ENCODE peak calls at places on chromosomes 12 and 14, in ten cellular contexts. J, D, F, H, I, A, K, W, O and S are unnamed samples.

GRCh38 chr12:57258977-57259970 is 8.3 kb upstream of the STAC3 start:
- DNase-seq in D (peak), O (no peak), F (peak), J (no peak), H (no peak), K (no peak), A (no peak), W (no peak), I (no peak), S (no peak)

GRCh38 chr12:94614288-94614721 is 36.1 kb downstream of the TMCC3 start:
- DNase-seq in D (peak), K (no peak), H (no peak), I (no peak), W (no peak), A (no peak), O (no peak), F (no peak), J (no peak), S (no peak)

GRCh38 chr12:48717252-48717695 is 767 bp upstream of the CCNT1 start:
- DNase-seq in A (peak), O (no peak), I (peak), J (peak), F (peak), K (no peak), H (no peak), W (no peak), D (peak), S (peak)

GRCh38 chr12:79420146-79420618 is 270.6 kb downstream of the PAWR start:
- DNase-seq in F (peak), H (no peak), O (no peak), K (no peak), I (peak), A (peak), W (peak), J (peak), D (peak), S (no peak)

GRCh38 chr12:27966870-27967269 is 5.7 kb downstream of the PTHLH start:
- DNase-seq in J (peak), D (peak), A (peak), K (no peak), F (peak), H (no peak), W (peak), I (peak), O (no peak), S (no peak)

GRCh38 chr14:32908487-32909084 is 30.1 kb upstream of the NPAS3 start:
- DNase-seq in O (no peak), A (no peak), J (no peak), W (no peak), D (no peak), K (no peak), I (no peak), F (no peak), H (no peak), S (no peak)

GRCh38 chr12:97951239-97951638 is 488.6 kb downstream of the RMST start:
- DNase-seq in A (no peak), D (no peak), O (no peak), W (no peak), J (no peak), K (no peak), H (no peak), I (no peak), F (no peak), S (no peak)

GRCh38 chr12:50708619-50709018 is 55.3 kb upstream of the ATF1 start:
- DNase-seq in K (no peak), I (no peak), A (no peak), H (no peak), W (no peak), D (no peak), F (no peak), O (no peak), J (no peak), S (no peak)

GRCh38 chr12:133129368-133130037 is 571 bp downstream of the ZNF891 start:
- DNase-seq in O (no peak), H (no peak), W (no peak), J (no peak), K (no peak), I (no peak), D (peak), F (peak), A (no peak), S (no peak)

GRCh38 chr12:120220838-120221575 is 20.1 kb upstream of the RPLP0 start:
- DNase-seq in I (no peak), W (no peak), F (no peak), A (no peak), H (no peak), J (no peak), O (no peak), K (no peak), D (no peak), S (no peak)

GRCh38 chr12:124517260-124518050 is 50.0 kb downstream of the NCOR2 start:
- DNase-seq in O (peak), F (peak), J (peak), H (no peak), A (peak), K (no peak), W (no peak), I (no peak), D (peak), S (no peak)

GRCh38 chr12:124514996-124515932 is 52.1 kb downstream of the NCOR2 start:
- DNase-seq in O (no peak), J (no peak), W (no peak), D (no peak), F (no peak), H (no peak), A (no peak), K (no peak), I (no peak), S (no peak)

GRCh38 chr12:124514145-124514995 is 53.0 kb downstream of the NCOR2 start:
- DNase-seq in A (no peak), J (no peak), I (no peak), D (no peak), O (no peak), F (no peak), W (no peak), H (no peak), K (no peak), S (no peak)

GRCh38 chr12:124516850-124517249 is 50.6 kb downstream of the NCOR2 start:
- DNase-seq in H (no peak), D (no peak), J (no peak), F (no peak), K (no peak), W (no peak), I (no peak), A (no peak), O (no peak), S (no peak)

GRCh38 chr12:124515981-124516380 is 51.4 kb downstream of the NCOR2 start:
- DNase-seq in J (no peak), D (no peak), F (no peak), H (no peak), A (no peak), I (no peak), O (no peak), K (no peak), W (no peak), S (no peak)
- H3K4me3 ChIP-seq in J (no peak), D (no peak), F (peak), H (no peak), A (no peak), I (no peak), O (no peak), K (no peak), W (no peak), S (no peak)

DNA sequence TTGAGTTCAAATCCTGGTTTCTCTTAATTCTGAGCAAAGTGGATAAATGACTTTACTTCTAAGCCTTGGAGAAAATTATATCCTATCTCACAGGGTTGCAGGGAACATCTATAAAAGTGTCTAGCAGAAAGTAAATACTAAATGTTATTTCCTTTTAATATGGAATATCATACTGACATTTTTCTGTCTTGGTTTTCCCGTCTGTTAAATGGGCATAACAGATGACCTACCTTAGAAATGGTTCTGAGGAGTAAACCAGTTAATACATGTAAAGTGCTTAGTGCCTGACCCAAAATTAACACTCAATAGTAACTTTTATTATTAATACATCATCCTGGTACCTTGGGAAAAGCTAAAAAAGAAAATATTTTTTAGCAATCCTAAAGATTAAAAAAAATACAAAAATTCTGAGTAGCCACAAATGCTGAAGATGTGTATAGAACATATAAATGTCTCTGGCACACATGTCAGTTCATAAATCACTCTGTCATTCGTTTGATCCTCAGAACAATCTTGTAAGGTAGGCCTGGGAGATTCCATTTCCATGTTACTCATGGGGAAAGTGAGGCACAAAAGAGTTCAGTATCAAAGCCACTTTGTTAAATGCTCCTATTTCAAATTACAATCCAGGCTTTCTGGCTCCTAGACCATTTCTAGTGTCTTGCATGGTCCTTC is 1.3 kb downstream of the VIPAS39 start:
- DNase-seq in D (no peak), J (no peak), O (no peak), W (no peak), K (no peak), H (no peak), A (no peak), I (no peak), F (no peak), S (no peak)
- H3K4me3 ChIP-seq in D (peak), J (no peak), O (no peak), W (peak), K (no peak), H (peak), A (peak), I (peak), F (no peak), S (peak)

GRCh38 chr12:96431067-96431466 is 30.8 kb upstream of the CDK17 start:
- DNase-seq in I (no peak), A (no peak), D (no peak), K (no peak), H (no peak), F (no peak), O (no peak), J (no peak), W (no peak), S (no peak)

GRCh38 chr12:96424601-96425000 is 24.4 kb upstream of the CDK17 start:
- DNase-seq in H (no peak), F (no peak), I (no peak), A (no peak), J (no peak), O (no peak), W (no peak), K (no peak), D (no peak), S (no peak)

GRCh38 chr12:96425973-96426372 is 25.7 kb upstream of the CDK17 start:
- DNase-seq in J (peak), I (no peak), O (no peak), K (no peak), D (peak), W (peak), H (no peak), F (peak), A (no peak), S (no peak)

GRCh38 chr12:96425321-96425720 is 25.1 kb upstream of the CDK17 start:
- DNase-seq in K (no peak), I (peak), H (no peak), F (peak), W (peak), J (peak), A (no peak), D (peak), O (no peak), S (no peak)

DNA sequence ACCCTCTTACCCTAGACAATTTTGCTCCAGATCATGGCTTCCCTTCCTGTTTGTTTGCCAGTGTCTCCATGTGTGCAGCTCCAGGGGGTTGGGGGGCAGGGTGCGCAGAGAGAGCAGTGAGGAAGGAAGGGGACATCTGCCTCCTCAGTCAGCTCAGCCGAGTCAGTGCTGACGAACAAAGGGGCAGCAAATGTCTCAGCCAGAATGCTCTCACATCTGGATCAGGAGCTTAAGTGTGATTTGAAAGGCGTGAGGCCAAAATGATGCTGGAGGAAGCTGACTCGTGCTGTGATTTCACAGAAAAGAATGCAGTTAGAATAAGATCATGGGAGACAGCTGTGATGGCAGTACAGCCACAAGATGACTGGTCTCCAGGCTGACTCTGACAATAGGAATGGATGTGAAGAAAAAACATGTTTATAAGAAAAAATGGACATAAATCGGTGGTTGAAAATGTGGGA is 27.1 kb upstream of the CDK17 start:
- DNase-seq in D (peak), H (no peak), K (no peak), J (peak), I (no peak), A (peak), W (peak), F (peak), O (peak), S (no peak)
- H3K4me3 ChIP-seq in D (no peak), H (no peak), K (no peak), J (peak), I (no peak), A (no peak), W (peak), F (peak), O (no peak), S (no peak)

GRCh38 chr14:37599527-37600368 is 4.3 kb downstream of the TTC6 start:
- DNase-seq in K (no peak), H (no peak), O (no peak), D (no peak), F (no peak), J (no peak), I (no peak), W (no peak), A (no peak), S (no peak)
- H3K4me3 ChIP-seq in K (no peak), H (no peak), O (no peak), D (peak), F (no peak), J (no peak), I (no peak), W (no peak), A (no peak), S (no peak)

DNA sequence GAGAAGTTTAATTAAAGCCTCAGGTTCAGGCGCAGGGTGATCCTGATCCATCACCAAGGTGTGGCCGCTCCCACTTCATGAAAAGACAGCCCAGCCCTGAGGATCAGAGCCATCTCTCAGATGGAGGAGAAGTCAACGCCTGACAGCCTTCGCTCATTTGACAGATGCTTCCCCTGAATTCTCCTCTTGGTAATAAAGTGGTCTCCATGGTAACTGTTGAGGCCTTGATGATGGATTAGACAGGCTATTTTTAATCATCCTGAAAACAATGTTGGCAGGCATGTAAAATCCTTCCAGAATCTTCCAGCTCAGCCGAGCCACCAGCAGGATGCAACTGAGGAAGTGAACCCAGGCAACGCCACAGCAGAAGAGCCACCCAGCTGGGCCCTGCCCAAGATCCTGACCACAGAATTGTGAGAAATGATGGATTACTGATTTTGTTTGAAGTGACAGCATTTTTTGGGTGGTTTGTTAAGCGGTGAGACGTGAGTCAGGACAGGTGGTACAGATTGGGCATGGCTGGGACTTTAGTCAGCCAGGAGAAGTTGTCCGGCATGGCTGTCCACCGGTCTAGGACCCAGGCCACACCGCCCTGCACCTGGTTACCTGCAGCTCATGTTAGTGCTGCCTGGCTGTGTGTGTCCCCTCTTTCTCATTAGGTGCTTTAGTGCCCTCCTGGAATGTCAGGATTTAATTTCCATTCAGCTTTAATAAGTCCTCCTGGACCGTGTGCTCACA is 280.2 kb downstream of the ADGRD1 start:
- DNase-seq in J (no peak), K (no peak), O (no peak), A (no peak), D (no peak), W (no peak), H (no peak), F (no peak), I (no peak), S (no peak)
- H3K4me3 ChIP-seq in J (no peak), K (no peak), O (no peak), A (no peak), D (no peak), W (no peak), H (no peak), F (no peak), I (no peak), S (no peak)

GRCh38 chr14:25048170-25049126 is 1.5 kb downstream of the STXBP6 start:
- DNase-seq in O (peak), W (no peak), D (peak), A (no peak), I (no peak), H (peak), F (peak), K (no peak), J (peak), S (no peak)
- H3K4me3 ChIP-seq in O (peak), W (no peak), D (no peak), A (no peak), I (no peak), H (peak), F (peak), K (no peak), J (peak), S (no peak)

GRCh38 chr14:94346841-94347240 is 23.7 kb upstream of the SERPINA6 start:
- DNase-seq in J (no peak), D (no peak), A (no peak), F (no peak), K (no peak), O (no peak), I (no peak), H (no peak), W (no peak), S (no peak)
- H3K4me3 ChIP-seq in J (no peak), D (no peak), A (no peak), F (no peak), K (no peak), O (no peak), I (no peak), H (no peak), W (no peak), S (no peak)

GRCh38 chr14:102953100-102953499 is 30.6 kb downstream of the AMN start:
- DNase-seq in K (no peak), D (no peak), J (no peak), O (no peak), W (no peak), F (no peak), H (no peak), I (no peak), A (no peak), S (no peak)
- H3K4me3 ChIP-seq in K (no peak), D (no peak), J (no peak), O (no peak), W (no peak), F (no peak), H (no peak), I (no peak), A (no peak), S (no peak)

GRCh38 chr14:64549805-64550538 is at the start of gene PPP1R36:
- DNase-seq in I (peak), K (peak), F (no peak), A (no peak), H (no peak), O (peak), D (no peak), J (no peak), W (no peak), S (no peak)
- H3K4me3 ChIP-seq in I (no peak), K (peak), F (peak), A (no peak), H (peak), O (peak), D (peak), J (peak), W (peak), S (no peak)

DNA sequence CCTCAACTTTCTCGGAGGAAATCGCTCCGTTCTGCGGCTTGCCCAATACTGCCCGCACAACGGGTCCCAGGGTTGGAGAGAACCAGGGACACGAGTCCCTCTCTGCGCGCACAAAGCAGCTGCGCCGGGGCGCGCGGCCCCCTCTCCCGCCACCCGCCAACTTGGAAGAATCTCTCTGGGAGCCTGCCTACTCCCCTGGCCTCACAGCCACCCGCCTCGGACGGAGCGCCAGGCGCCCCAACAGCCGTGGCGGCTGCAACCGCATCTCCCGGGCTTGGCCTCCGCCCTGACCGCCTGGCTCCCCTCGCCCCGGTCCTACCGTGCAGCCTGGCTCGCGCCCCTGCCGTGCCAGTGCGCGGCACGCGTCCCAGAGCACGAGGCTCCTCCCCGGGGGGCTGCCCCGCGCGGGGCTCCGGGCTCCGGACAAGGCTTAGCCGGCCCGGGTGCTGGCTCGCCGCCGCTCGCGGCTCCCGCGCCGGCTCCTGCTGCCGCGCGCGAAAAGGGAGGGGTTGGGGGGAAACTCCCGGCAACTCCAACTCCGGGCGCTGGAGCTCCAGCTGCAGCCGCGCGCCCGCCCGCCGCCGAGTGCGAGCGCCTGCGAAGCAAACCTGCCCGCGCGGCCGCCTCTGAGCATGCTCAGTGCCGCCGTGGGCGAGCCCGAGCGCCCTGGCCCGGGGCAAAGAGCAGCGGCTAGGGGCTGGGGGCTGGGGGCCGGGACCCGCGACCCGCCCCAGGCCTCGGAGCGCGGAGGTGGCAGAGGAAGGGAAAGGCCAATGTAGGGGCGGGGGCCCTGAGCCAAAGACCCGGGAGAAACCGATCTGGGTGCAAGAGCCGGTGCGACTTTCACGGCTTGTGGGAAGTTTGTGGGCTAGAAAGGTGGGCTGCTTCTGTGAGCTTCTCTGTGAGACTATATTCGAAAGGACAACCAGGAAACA is at the start of gene STXBP6:
- DNase-seq in I (peak), W (no peak), O (peak), J (peak), A (peak), F (peak), H (peak), K (no peak), D (peak), S (no peak)
- H3K4me3 ChIP-seq in I (no peak), W (peak), O (peak), J (peak), A (peak), F (peak), H (peak), K (no peak), D (peak), S (peak)